ENCODE peak calls at places on chromosome 2, in eight cellular contexts. One of them, this sample, is unnamed.

GRCh38 chr2:98761267-98761781 is 30.4 kb upstream of the MGAT4A start:
- DNase-seq in non-pigmented ciliary epithelial cell: no peak
- DNase-seq in Caco-2: no peak
- DNase-seq in GM23338: peak
- DNase-seq in midbrain: no peak
- DNase-seq in natural killer cell treated with Interleukin-12 subunit alpha and Interleukin-12 subunit beta and Interleukin-15 and Interleukin-18, amount 100 ng/mL, for 72 hours: no peak
- DNase-seq in stromal cell of bone marrow: no peak
- DNase-seq in activated CD8-positive, alpha-beta memory T cell treated with anti-CD3 and anti-CD28 coated beads for 24 hours: peak
- DNase-seq in this sample: peak

GRCh38 chr2:86039178-86039962 is 66.3 kb downstream of the POLR1A start:
- DNase-seq in stromal cell of bone marrow: no peak
- DNase-seq in activated CD8-positive, alpha-beta memory T cell treated with anti-CD3 and anti-CD28 coated beads for 24 hours: no peak
- DNase-seq in non-pigmented ciliary epithelial cell: no peak
- DNase-seq in GM23338: no peak
- DNase-seq in midbrain: no peak
- DNase-seq in natural killer cell treated with Interleukin-12 subunit alpha and Interleukin-12 subunit beta and Interleukin-15 and Interleukin-18, amount 100 ng/mL, for 72 hours: no peak
- DNase-seq in Caco-2: peak
- DNase-seq in this sample: no peak

GRCh38 chr2:158967731-158968395 is 577 bp upstream of the TANC1 start:
- DNase-seq in stromal cell of bone marrow: peak
- DNase-seq in activated CD8-positive, alpha-beta memory T cell treated with anti-CD3 and anti-CD28 coated beads for 24 hours: no peak
- DNase-seq in Caco-2: peak
- DNase-seq in midbrain: peak
- DNase-seq in GM23338: peak
- DNase-seq in non-pigmented ciliary epithelial cell: no peak
- DNase-seq in natural killer cell treated with Interleukin-12 subunit alpha and Interleukin-12 subunit beta and Interleukin-15 and Interleukin-18, amount 100 ng/mL, for 72 hours: no peak
- DNase-seq in this sample: peak

GRCh38 chr2:128446866-128447537 is 128.3 kb upstream of the HS6ST1 start:
- DNase-seq in GM23338: no peak
- DNase-seq in midbrain: no peak
- DNase-seq in stromal cell of bone marrow: no peak
- DNase-seq in activated CD8-positive, alpha-beta memory T cell treated with anti-CD3 and anti-CD28 coated beads for 24 hours: peak
- DNase-seq in non-pigmented ciliary epithelial cell: no peak
- DNase-seq in Caco-2: peak
- DNase-seq in natural killer cell treated with Interleukin-12 subunit alpha and Interleukin-12 subunit beta and Interleukin-15 and Interleukin-18, amount 100 ng/mL, for 72 hours: peak
- DNase-seq in this sample: no peak

GRCh38 chr2:175804130-175804529 is 197.9 kb downstream of the LNPK start:
- DNase-seq in GM23338: no peak
- DNase-seq in non-pigmented ciliary epithelial cell: no peak
- DNase-seq in Caco-2: no peak
- DNase-seq in activated CD8-positive, alpha-beta memory T cell treated with anti-CD3 and anti-CD28 coated beads for 24 hours: no peak
- DNase-seq in midbrain: no peak
- DNase-seq in stromal cell of bone marrow: no peak
- DNase-seq in natural killer cell treated with Interleukin-12 subunit alpha and Interleukin-12 subunit beta and Interleukin-15 and Interleukin-18, amount 100 ng/mL, for 72 hours: no peak
- DNase-seq in this sample: no peak

GRCh38 chr2:147547425-147547824 is 297.4 kb upstream of the ACVR2A start:
- DNase-seq in Caco-2: no peak
- DNase-seq in midbrain: no peak
- DNase-seq in non-pigmented ciliary epithelial cell: no peak
- DNase-seq in stromal cell of bone marrow: no peak
- DNase-seq in natural killer cell treated with Interleukin-12 subunit alpha and Interleukin-12 subunit beta and Interleukin-15 and Interleukin-18, amount 100 ng/mL, for 72 hours: no peak
- DNase-seq in GM23338: no peak
- DNase-seq in activated CD8-positive, alpha-beta memory T cell treated with anti-CD3 and anti-CD28 coated beads for 24 hours: no peak
- DNase-seq in this sample: no peak

GRCh38 chr2:15412309-15412708 is 148.8 kb downstream of the NBAS start:
- DNase-seq in natural killer cell treated with Interleukin-12 subunit alpha and Interleukin-12 subunit beta and Interleukin-15 and Interleukin-18, amount 100 ng/mL, for 72 hours: no peak
- DNase-seq in non-pigmented ciliary epithelial cell: no peak
- DNase-seq in Caco-2: no peak
- DNase-seq in GM23338: no peak
- DNase-seq in activated CD8-positive, alpha-beta memory T cell treated with anti-CD3 and anti-CD28 coated beads for 24 hours: no peak
- DNase-seq in midbrain: no peak
- DNase-seq in stromal cell of bone marrow: no peak
- DNase-seq in this sample: no peak

GRCh38 chr2:191916826-191917225 is 69.9 kb upstream of the CAVIN2 start:
- DNase-seq in Caco-2: no peak
- DNase-seq in activated CD8-positive, alpha-beta memory T cell treated with anti-CD3 and anti-CD28 coated beads for 24 hours: no peak
- DNase-seq in midbrain: no peak
- DNase-seq in non-pigmented ciliary epithelial cell: no peak
- DNase-seq in stromal cell of bone marrow: no peak
- DNase-seq in GM23338: no peak
- DNase-seq in natural killer cell treated with Interleukin-12 subunit alpha and Interleukin-12 subunit beta and Interleukin-15 and Interleukin-18, amount 100 ng/mL, for 72 hours: no peak
- DNase-seq in this sample: no peak

GRCh38 chr2:24873619-24874018 is 46.4 kb downstream of the ADCY3 start:
- DNase-seq in GM23338: no peak
- DNase-seq in activated CD8-positive, alpha-beta memory T cell treated with anti-CD3 and anti-CD28 coated beads for 24 hours: no peak
- DNase-seq in Caco-2: no peak
- DNase-seq in natural killer cell treated with Interleukin-12 subunit alpha and Interleukin-12 subunit beta and Interleukin-15 and Interleukin-18, amount 100 ng/mL, for 72 hours: no peak
- DNase-seq in stromal cell of bone marrow: no peak
- DNase-seq in midbrain: no peak
- DNase-seq in non-pigmented ciliary epithelial cell: no peak
- DNase-seq in this sample: no peak

GRCh38 chr2:101150306-101151140 is 659 bp downstream of the TBC1D8 start:
- DNase-seq in GM23338: peak
- DNase-seq in Caco-2: peak
- DNase-seq in non-pigmented ciliary epithelial cell: no peak
- DNase-seq in stromal cell of bone marrow: no peak
- DNase-seq in activated CD8-positive, alpha-beta memory T cell treated with anti-CD3 and anti-CD28 coated beads for 24 hours: peak
- DNase-seq in midbrain: no peak
- DNase-seq in natural killer cell treated with Interleukin-12 subunit alpha and Interleukin-12 subunit beta and Interleukin-15 and Interleukin-18, amount 100 ng/mL, for 72 hours: no peak
- DNase-seq in this sample: peak

GRCh38 chr2:207115715-207116364 is 49.9 kb downstream of the KLF7 start:
- DNase-seq in non-pigmented ciliary epithelial cell: no peak
- DNase-seq in midbrain: peak
- DNase-seq in Caco-2: no peak
- DNase-seq in natural killer cell treated with Interleukin-12 subunit alpha and Interleukin-12 subunit beta and Interleukin-15 and Interleukin-18, amount 100 ng/mL, for 72 hours: no peak
- DNase-seq in GM23338: peak
- DNase-seq in activated CD8-positive, alpha-beta memory T cell treated with anti-CD3 and anti-CD28 coated beads for 24 hours: no peak
- DNase-seq in stromal cell of bone marrow: peak
- DNase-seq in this sample: no peak

GRCh38 chr2:1841903-1842791 is 97.8 kb upstream of the PXDN start:
- DNase-seq in Caco-2: no peak
- DNase-seq in natural killer cell treated with Interleukin-12 subunit alpha and Interleukin-12 subunit beta and Interleukin-15 and Interleukin-18, amount 100 ng/mL, for 72 hours: no peak
- DNase-seq in GM23338: peak
- DNase-seq in stromal cell of bone marrow: no peak
- DNase-seq in non-pigmented ciliary epithelial cell: no peak
- DNase-seq in activated CD8-positive, alpha-beta memory T cell treated with anti-CD3 and anti-CD28 coated beads for 24 hours: no peak
- DNase-seq in midbrain: no peak
- DNase-seq in this sample: no peak

GRCh38 chr2:102660574-102660973 is 41.2 kb downstream of the SLC9A2 start:
- DNase-seq in Caco-2: no peak
- DNase-seq in stromal cell of bone marrow: no peak
- DNase-seq in midbrain: no peak
- DNase-seq in activated CD8-positive, alpha-beta memory T cell treated with anti-CD3 and anti-CD28 coated beads for 24 hours: no peak
- DNase-seq in GM23338: no peak
- DNase-seq in natural killer cell treated with Interleukin-12 subunit alpha and Interleukin-12 subunit beta and Interleukin-15 and Interleukin-18, amount 100 ng/mL, for 72 hours: no peak
- DNase-seq in non-pigmented ciliary epithelial cell: no peak
- DNase-seq in this sample: no peak

GRCh38 chr2:41913921-41914609 is 133.8 kb upstream of the PKDCC start:
- DNase-seq in Caco-2: no peak
- DNase-seq in non-pigmented ciliary epithelial cell: no peak
- DNase-seq in midbrain: no peak
- DNase-seq in natural killer cell treated with Interleukin-12 subunit alpha and Interleukin-12 subunit beta and Interleukin-15 and Interleukin-18, amount 100 ng/mL, for 72 hours: no peak
- DNase-seq in activated CD8-positive, alpha-beta memory T cell treated with anti-CD3 and anti-CD28 coated beads for 24 hours: no peak
- DNase-seq in GM23338: no peak
- DNase-seq in stromal cell of bone marrow: no peak
- DNase-seq in this sample: no peak

GRCh38 chr2:211344289-211344688 is 787.9 kb downstream of the CPS1 start:
- DNase-seq in midbrain: no peak
- DNase-seq in activated CD8-positive, alpha-beta memory T cell treated with anti-CD3 and anti-CD28 coated beads for 24 hours: no peak
- DNase-seq in stromal cell of bone marrow: no peak
- DNase-seq in Caco-2: no peak
- DNase-seq in GM23338: no peak
- DNase-seq in non-pigmented ciliary epithelial cell: no peak
- DNase-seq in natural killer cell treated with Interleukin-12 subunit alpha and Interleukin-12 subunit beta and Interleukin-15 and Interleukin-18, amount 100 ng/mL, for 72 hours: no peak
- DNase-seq in this sample: no peak

GRCh38 chr2:133942363-133942762 is 311.5 kb upstream of the MGAT5 start:
- DNase-seq in Caco-2: no peak
- DNase-seq in natural killer cell treated with Interleukin-12 subunit alpha and Interleukin-12 subunit beta and Interleukin-15 and Interleukin-18, amount 100 ng/mL, for 72 hours: no peak
- DNase-seq in non-pigmented ciliary epithelial cell: no peak
- DNase-seq in stromal cell of bone marrow: no peak
- DNase-seq in GM23338: no peak
- DNase-seq in activated CD8-positive, alpha-beta memory T cell treated with anti-CD3 and anti-CD28 coated beads for 24 hours: no peak
- DNase-seq in midbrain: no peak
- DNase-seq in this sample: no peak

GRCh38 chr2:223093436-223093839 is 41.4 kb downstream of the KCNE4 start:
- DNase-seq in natural killer cell treated with Interleukin-12 subunit alpha and Interleukin-12 subunit beta and Interleukin-15 and Interleukin-18, amount 100 ng/mL, for 72 hours: no peak
- DNase-seq in non-pigmented ciliary epithelial cell: no peak
- DNase-seq in GM23338: no peak
- DNase-seq in midbrain: no peak
- DNase-seq in activated CD8-positive, alpha-beta memory T cell treated with anti-CD3 and anti-CD28 coated beads for 24 hours: no peak
- DNase-seq in Caco-2: no peak
- DNase-seq in stromal cell of bone marrow: peak
- DNase-seq in this sample: peak